ENCODE peak calls at places on chromosome 18, in six cellular contexts. One of them, this sample, is unnamed.

GRCh38 chr18:62432176-62432575 is 90.6 kb upstream of the ZCCHC2 start:
- DNase-seq in NCI-H2029 treated with DMSO at 0.1 percent for 48 hours: no peak
- DNase-seq in AG08396: no peak
- DNase-seq in GM13976: no peak
- DNase-seq in NCI-H1105 treated with DMSO at 0.1 percent for 48 hours: no peak
- DNase-seq in Caki2: no peak
- DNase-seq in this sample: no peak

GRCh38 chr18:23593720-23594119 is 7.4 kb upstream of the NPC1 start:
- DNase-seq in AG08396: peak
- DNase-seq in GM13976: no peak
- DNase-seq in Caki2: peak
- DNase-seq in NCI-H1105 treated with DMSO at 0.1 percent for 48 hours: no peak
- DNase-seq in NCI-H2029 treated with DMSO at 0.1 percent for 48 hours: no peak
- DNase-seq in this sample: peak

GRCh38 chr18:10374615-10375295 is 79.7 kb upstream of the APCDD1 start:
- DNase-seq in AG08396: no peak
- DNase-seq in NCI-H1105 treated with DMSO at 0.1 percent for 48 hours: no peak
- DNase-seq in NCI-H2029 treated with DMSO at 0.1 percent for 48 hours: no peak
- DNase-seq in GM13976: no peak
- DNase-seq in Caki2: no peak
- DNase-seq in this sample: peak

GRCh38 chr18:35478520-35479435 is 19.0 kb downstream of the INO80C start:
- DNase-seq in GM13976: no peak
- DNase-seq in NCI-H1105 treated with DMSO at 0.1 percent for 48 hours: no peak
- DNase-seq in AG08396: peak
- DNase-seq in NCI-H2029 treated with DMSO at 0.1 percent for 48 hours: no peak
- DNase-seq in Caki2: peak
- DNase-seq in this sample: peak

GRCh38 chr18:22813648-22814328 is 119.3 kb upstream of the RBBP8 start:
- DNase-seq in GM13976: peak
- DNase-seq in NCI-H2029 treated with DMSO at 0.1 percent for 48 hours: no peak
- DNase-seq in Caki2: no peak
- DNase-seq in NCI-H1105 treated with DMSO at 0.1 percent for 48 hours: peak
- DNase-seq in AG08396: peak
- DNase-seq in this sample: peak

GRCh38 chr18:55546873-55547704 is 40.9 kb downstream of the TCF4 start:
- DNase-seq in Caki2: no peak
- DNase-seq in NCI-H2029 treated with DMSO at 0.1 percent for 48 hours: no peak
- DNase-seq in AG08396: peak
- DNase-seq in NCI-H1105 treated with DMSO at 0.1 percent for 48 hours: peak
- DNase-seq in GM13976: no peak
- DNase-seq in this sample: no peak

GRCh38 chr18:79490593-79491551 is 95.1 kb downstream of the NFATC1 start:
- DNase-seq in NCI-H1105 treated with DMSO at 0.1 percent for 48 hours: no peak
- DNase-seq in NCI-H2029 treated with DMSO at 0.1 percent for 48 hours: no peak
- DNase-seq in Caki2: no peak
- DNase-seq in AG08396: no peak
- DNase-seq in GM13976: no peak
- DNase-seq in this sample: no peak

GRCh38 chr18:79588131-79588635 is 91.4 kb upstream of the CTDP1 start:
- DNase-seq in GM13976: no peak
- DNase-seq in NCI-H1105 treated with DMSO at 0.1 percent for 48 hours: no peak
- DNase-seq in NCI-H2029 treated with DMSO at 0.1 percent for 48 hours: no peak
- DNase-seq in Caki2: no peak
- DNase-seq in AG08396: no peak
- DNase-seq in this sample: no peak

GRCh38 chr18:58392336-58393000 is 236.4 kb downstream of the ALPK2 start:
- DNase-seq in NCI-H2029 treated with DMSO at 0.1 percent for 48 hours: no peak
- DNase-seq in Caki2: no peak
- DNase-seq in AG08396: peak
- DNase-seq in GM13976: no peak
- DNase-seq in NCI-H1105 treated with DMSO at 0.1 percent for 48 hours: no peak
- DNase-seq in this sample: peak

GRCh38 chr18:62957885-62958472 is 242.6 kb downstream of the PHLPP1 start:
- DNase-seq in NCI-H2029 treated with DMSO at 0.1 percent for 48 hours: no peak
- DNase-seq in NCI-H1105 treated with DMSO at 0.1 percent for 48 hours: peak
- DNase-seq in AG08396: no peak
- DNase-seq in Caki2: peak
- DNase-seq in GM13976: no peak
- DNase-seq in this sample: no peak